ENCODE peak calls at places on chromosomes 5 and 9, in eight cellular contexts. Z is heart right ventricle; X is cerebellum; H is stimulated activated CD8-positive, alpha-beta memory T cell treated with anti-CD3 and anti-CD28 coated beads, Interleukin-15, amount 100 ng/mL, for 48 hours; O is lower lobe of right lung; C is skeletal muscle cell; N is AG08396; S is adrenal gland. U is an unnamed sample.

GRCh38 chr9:17837931-17838330 is 259.1 kb downstream of the SH3GL2 start:
- DNase-seq in O (no peak), H (no peak), C (no peak), N (no peak), S (no peak), Z (no peak), X (no peak), U (no peak)

GRCh38 chr5:37436146-37436934 is 57.2 kb downstream of the WDR70 start:
- DNase-seq in X (no peak), O (no peak), C (no peak), H (no peak), S (no peak), N (no peak), Z (no peak), U (no peak)

GRCh38 chr9:129323999-129324553 is 146.0 kb upstream of the IER5L start:
- DNase-seq in X (no peak), O (no peak), C (no peak), S (peak), N (no peak), H (no peak), Z (no peak), U (no peak)

GRCh38 chr5:170442381-170442780 is 53.2 kb upstream of the KCNMB1 start:
- DNase-seq in O (no peak), X (no peak), H (no peak), S (no peak), C (no peak), Z (no peak), N (no peak), U (no peak)

GRCh38 chr5:140051950-140052349 is 8.9 kb upstream of the NRG2 start:
- DNase-seq in X (no peak), O (no peak), N (no peak), S (no peak), Z (no peak), H (no peak), C (no peak), U (no peak)

GRCh38 chr9:129885018-129885669 is 49.9 kb downstream of the USP20 start:
- DNase-seq in X (peak), Z (peak), O (peak), C (no peak), N (no peak), H (no peak), S (peak), U (peak)

GRCh38 chr5:9782806-9783560 is 152.8 kb upstream of the TAS2R1 start:
- DNase-seq in S (no peak), N (peak), X (no peak), C (peak), Z (no peak), O (no peak), H (no peak), U (peak)

GRCh38 chr5:178590141-178590923 is at the start of gene COL23A1:
- DNase-seq in H (peak), O (peak), X (no peak), N (peak), C (no peak), S (peak), Z (peak), U (peak)

GRCh38 chr5:38441730-38442573 is 114.5 kb downstream of the LIFR start:
- DNase-seq in Z (peak), N (peak), X (peak), S (peak), C (peak), O (peak), H (peak), U (peak)

GRCh38 chr9:71716138-71716909 is 52.0 kb downstream of the CEMIP2 start:
- DNase-seq in C (no peak), Z (no peak), N (no peak), O (no peak), X (no peak), H (no peak), S (no peak), U (no peak)

GRCh38 chr5:6914336-6914735 is 201.1 kb downstream of the TENT4A start:
- DNase-seq in S (no peak), C (no peak), O (no peak), Z (no peak), N (no peak), H (no peak), X (no peak), U (no peak)

GRCh38 chr5:164597293-164597900 is 1092.0 kb downstream of the MAT2B start:
- DNase-seq in N (no peak), X (no peak), H (no peak), C (no peak), Z (no peak), S (no peak), O (no peak), U (peak)

GRCh38 chr5:143652104-143652700 is 159.8 kb upstream of the HMHB1 start:
- DNase-seq in S (no peak), C (no peak), H (peak), X (peak), Z (no peak), O (no peak), N (no peak), U (no peak)

GRCh38 chr5:89147026-89147425 is 264.0 kb upstream of the MEF2C start:
- DNase-seq in N (no peak), S (no peak), Z (no peak), X (no peak), C (no peak), O (no peak), H (no peak), U (no peak)

GRCh38 chr5:170917113-170917512 is 55.3 kb downstream of the RANBP17 start:
- DNase-seq in O (no peak), N (no peak), X (no peak), C (no peak), H (no peak), S (no peak), Z (no peak), U (no peak)

GRCh38 chr9:12166511-12166910 is 526.7 kb upstream of the TYRP1 start:
- DNase-seq in O (no peak), Z (no peak), H (no peak), X (no peak), N (no peak), C (no peak), S (no peak), U (no peak)

GRCh38 chr5:1477341-1477740 is 32.1 kb upstream of the SLC6A3 start:
- DNase-seq in C (no peak), O (peak), H (no peak), S (peak), N (no peak), X (no peak), Z (peak), U (no peak)

GRCh38 chr9:89274838-89275237 is 36.2 kb upstream of the CKS2 start:
- DNase-seq in H (peak), S (no peak), X (no peak), O (no peak), N (peak), Z (no peak), C (peak), U (no peak)

GRCh38 chr9:33445389-33445881 is 2.0 kb downstream of the AQP3 start:
- DNase-seq in H (no peak), X (peak), O (peak), N (no peak), Z (no peak), C (no peak), S (no peak), U (peak)

GRCh38 chr5:144598451-144599068 is 427.9 kb downstream of the KCTD16 start:
- DNase-seq in X (no peak), S (no peak), N (no peak), O (no peak), C (no peak), H (no peak), Z (no peak), U (peak)

GRCh38 chr9:82031538-82032280 is 43.1 kb downstream of the SPATA31D1 start:
- DNase-seq in O (no peak), H (no peak), C (peak), S (peak), N (peak), X (peak), Z (peak), U (no peak)

GRCh38 chr5:95554647-95555548 is at the start of the genes ARSK and SKIC3:
- DNase-seq in O (peak), C (peak), N (peak), S (peak), H (peak), X (peak), Z (peak), U (peak)

GRCh38 chr5:119328753-119329602 is 26.8 kb upstream of the TNFAIP8 start:
- DNase-seq in Z (no peak), S (no peak), C (peak), N (peak), X (no peak), H (peak), O (no peak), U (no peak)

GRCh38 chr5:107072967-107073366 is 597.8 kb downstream of the EFNA5 start:
- DNase-seq in X (no peak), Z (no peak), S (no peak), H (no peak), O (no peak), N (no peak), C (no peak), U (peak)

GRCh38 chr9:18890372-18890771 is 142.6 kb downstream of the SAXO1 start:
- DNase-seq in N (peak), O (no peak), X (no peak), Z (no peak), S (peak), H (no peak), C (peak), U (no peak)

GRCh38 chr5:150085191-150085912 is 1.0 kb downstream of the CSF1R start:
- DNase-seq in O (no peak), H (no peak), S (no peak), Z (no peak), C (no peak), X (no peak), N (no peak), U (no peak)

GRCh38 chr5:14267166-14267838 is 124.2 kb downstream of the TRIO start:
- DNase-seq in N (no peak), X (no peak), Z (no peak), H (no peak), C (no peak), S (no peak), O (no peak), U (peak)